ENCODE peak calls at places on chromosomes 7 and 10, in nine cellular contexts. Y is endothelial cell; A is cardiac fibroblast; X is A549; B is RKO; O is stimulated activated CD8-positive, alpha-beta memory T cell treated with anti-CD3 and anti-CD28 coated beads, Interleukin-15, amount 100 ng/mL, for 24 hours; W is CD8-positive, alpha-beta T cell; P is SW480; M is CD4-positive, alpha-beta T cell. C is an unnamed sample.

GRCh38 chr10:132836248-132836831 is 50.4 kb upstream of the NKX6-2 start:
- DNase-seq in A (no peak), W (no peak), X (no peak), B (no peak), P (no peak), O (no peak), M (no peak), Y (no peak), C (peak)

GRCh38 chr7:120241973-120242372 is 31.0 kb upstream of the KCND2 start:
- DNase-seq in W (no peak), X (no peak), B (no peak), A (no peak), O (no peak), M (no peak), P (no peak), Y (no peak), C (no peak)

GRCh38 chr10:15420858-15421257 is 49.8 kb upstream of the FAM171A1 start:
- DNase-seq in M (no peak), O (no peak), B (no peak), A (no peak), W (no peak), Y (no peak), X (no peak), P (no peak), C (no peak)

GRCh38 chr10:91528768-91529167 is 104.1 kb downstream of the PPP1R3C start:
- DNase-seq in O (no peak), A (no peak), M (no peak), Y (no peak), P (no peak), X (no peak), W (no peak), B (no peak), C (no peak)

GRCh38 chr7:30740417-30741181 is 11.3 kb upstream of the INMT start:
- DNase-seq in M (peak), A (peak), O (peak), P (peak), B (peak), X (peak), W (peak), Y (peak), C (peak)

GRCh38 chr7:5528071-5528814 is 104.6 kb upstream of the TNRC18 start:
- DNase-seq in A (peak), B (no peak), W (peak), Y (no peak), M (no peak), O (no peak), P (no peak), X (peak), C (no peak)

GRCh38 chr10:131857156-131858117 is 43.4 kb upstream of the PPP2R2D start:
- DNase-seq in Y (no peak), W (no peak), P (no peak), A (no peak), O (no peak), M (no peak), X (no peak), B (no peak), C (no peak)

GRCh38 chr10:22246680-22247391 is 29.0 kb upstream of the EBLN1 start:
- DNase-seq in Y (no peak), A (peak), O (no peak), M (no peak), P (peak), B (peak), X (peak), W (no peak), C (peak)

GRCh38 chr10:17586741-17587720 is 30.1 kb downstream of the HACD1 start:
- DNase-seq in Y (no peak), P (no peak), A (peak), O (no peak), W (no peak), X (no peak), M (no peak), B (peak), C (peak)

GRCh38 chr10:83199357-83199756 is 940.0 kb upstream of the GHITM start:
- DNase-seq in X (no peak), P (no peak), M (no peak), Y (no peak), W (no peak), A (no peak), B (no peak), O (no peak), C (no peak)

GRCh38 chr10:85477979-85478378 is 888.6 kb downstream of the GRID1 start:
- DNase-seq in Y (no peak), W (no peak), P (no peak), A (no peak), X (no peak), B (no peak), M (no peak), O (no peak), C (no peak)

GRCh38 chr7:1940402-1940786 is 270.3 kb downstream of the ELFN1 start:
- DNase-seq in Y (no peak), A (peak), M (peak), B (no peak), O (peak), X (no peak), P (peak), W (peak), C (peak)

GRCh38 chr7:141418087-141418486 is 133.1 kb upstream of the AGK start:
- DNase-seq in O (no peak), P (no peak), M (no peak), W (no peak), A (no peak), X (no peak), Y (no peak), B (no peak), C (no peak)

GRCh38 chr10:110619514-110619913 is 24.6 kb upstream of the RBM20 start:
- DNase-seq in B (no peak), P (no peak), O (no peak), A (no peak), X (no peak), W (no peak), M (no peak), Y (no peak), C (no peak)

GRCh38 chr10:28676297-28676967 is 889 bp upstream of the BAMBI start:
- DNase-seq in Y (peak), A (no peak), W (no peak), X (no peak), B (no peak), P (no peak), O (no peak), M (peak), C (no peak)

GRCh38 chr10:102962259-102962658 is 44.2 kb downstream of the CNNM2 start:
- DNase-seq in W (no peak), X (no peak), P (no peak), Y (no peak), A (no peak), M (no peak), O (no peak), B (no peak), C (no peak)

GRCh38 chr7:129786825-129787563 is 165.8 kb downstream of the UBE2H start:
- DNase-seq in W (no peak), Y (no peak), M (no peak), A (no peak), B (no peak), O (no peak), P (peak), X (no peak), C (no peak)

GRCh38 chr10:73800560-73801252 is 10.7 kb downstream of the NDST2 start:
- DNase-seq in O (no peak), Y (no peak), P (no peak), X (no peak), A (no peak), W (no peak), M (no peak), B (no peak), C (no peak)

GRCh38 chr10:132984801-132985545 is 42.6 kb upstream of the CFAP46 start:
- DNase-seq in W (no peak), Y (no peak), A (no peak), X (no peak), B (no peak), O (no peak), M (no peak), P (no peak), C (no peak)

GRCh38 chr7:157461805-157462771 is 125.3 kb downstream of the DNAJB6 start:
- DNase-seq in M (no peak), P (no peak), W (no peak), B (no peak), X (no peak), O (no peak), Y (no peak), A (no peak), C (no peak)

GRCh38 chr10:100805543-100806355 is 60.4 kb downstream of the PAX2 start:
- DNase-seq in A (no peak), B (no peak), Y (no peak), M (no peak), P (no peak), W (no peak), X (no peak), O (no peak), C (no peak)

GRCh38 chr10:96556003-96556402 is 30.8 kb downstream of the TM9SF3 start:
- DNase-seq in M (no peak), P (peak), O (no peak), W (no peak), Y (no peak), A (peak), X (no peak), B (peak), C (peak)

GRCh38 chr10:103564799-103565365 is 71.4 kb downstream of the NEURL1 start:
- DNase-seq in Y (peak), O (peak), A (peak), B (no peak), M (no peak), X (peak), P (no peak), W (peak), C (no peak)

GRCh38 chr7:78675511-78675910 is 778.0 kb downstream of the MAGI2 start:
- DNase-seq in Y (no peak), X (no peak), B (no peak), M (no peak), P (no peak), O (no peak), W (no peak), A (no peak), C (no peak)

GRCh38 chr10:51698473-51699063 is 827 bp downstream of the CSTF2T start:
- DNase-seq in Y (no peak), B (no peak), W (no peak), P (no peak), M (no peak), A (no peak), X (no peak), O (no peak), C (no peak)

GRCh38 chr7:151166629-151167196 is 781 bp downstream of the GBX1 start:
- DNase-seq in B (no peak), M (no peak), O (no peak), X (no peak), A (no peak), W (no peak), Y (no peak), P (no peak), C (no peak)

GRCh38 chr7:134255814-134256213 is 60.9 kb downstream of the SLC35B4 start:
- DNase-seq in M (no peak), Y (peak), X (peak), W (no peak), O (no peak), B (no peak), A (no peak), P (no peak), C (no peak)

GRCh38 chr10:78211476-78212110 is 177.9 kb downstream of the RPS24 start:
- DNase-seq in P (peak), O (no peak), Y (peak), W (no peak), B (no peak), A (peak), X (peak), M (no peak), C (peak)

GRCh38 chr10:18185621-18186020 is 45.4 kb downstream of the CACNB2 start:
- DNase-seq in X (no peak), Y (no peak), M (no peak), P (no peak), O (no peak), A (no peak), W (no peak), B (no peak), C (peak)

GRCh38 chr7:83786858-83787257 is 137.9 kb upstream of the SEMA3E start:
- DNase-seq in B (no peak), Y (no peak), P (no peak), O (no peak), M (no peak), W (no peak), X (no peak), A (no peak), C (no peak)

GRCh38 chr7:127770870-127771269 is 118.9 kb downstream of the SND1 start:
- DNase-seq in W (no peak), M (no peak), X (no peak), B (no peak), P (no peak), A (peak), O (no peak), Y (no peak), C (no peak)

GRCh38 chr7:47561715-47562446 is 20.0 kb downstream of the TNS3 start:
- DNase-seq in B (no peak), P (no peak), M (no peak), A (no peak), X (no peak), Y (no peak), W (no peak), O (no peak), C (no peak)

GRCh38 chr7:106959753-106960152 is 84.8 kb upstream of the PRKAR2B start:
- DNase-seq in M (no peak), W (no peak), A (no peak), X (no peak), O (no peak), Y (peak), P (no peak), B (no peak), C (no peak)

GRCh38 chr10:30781571-30782542 is 152.3 kb upstream of the LYZL2 start:
- DNase-seq in B (no peak), M (no peak), O (no peak), P (no peak), Y (no peak), W (no peak), X (no peak), A (no peak), C (no peak)

C was measured in renal cortical epithelial cell.